ENCODE peak calls at places on chromosomes 2 and 18, in six cellular contexts. M, R, N, B, H and E are unnamed samples.

GRCh38 chr2:45275235-45275805 is 266.1 kb upstream of the SIX2 start:
- DNase-seq in M (no peak), B (peak), H (peak), R (no peak), N (no peak), E (peak)

GRCh38 chr2:15159751-15160177 is 401.4 kb downstream of the NBAS start:
- DNase-seq in M (peak), B (peak), N (no peak), R (no peak), H (peak), E (no peak)

GRCh38 chr18:46917108-46917807 is at the start of the genes KATNAL2 and PIAS2:
- DNase-seq in B (peak), M (no peak), R (peak), N (peak), H (peak), E (peak)

GRCh38 chr2:236121546-236121945 is 46.6 kb downstream of the GBX2 start:
- DNase-seq in B (no peak), N (no peak), R (no peak), H (no peak), M (no peak), E (no peak)

GRCh38 chr2:208363485-208363884 is 43.1 kb upstream of the PTH2R start:
- DNase-seq in H (peak), N (no peak), R (no peak), B (peak), M (peak), E (peak)

GRCh38 chr2:100262555-100263320 is 59.6 kb downstream of the LONRF2 start:
- DNase-seq in N (peak), B (peak), R (peak), M (no peak), H (peak), E (peak)

GRCh38 chr2:96321230-96322103 is 3.6 kb upstream of the ITPRIPL1 start:
- DNase-seq in H (peak), B (no peak), N (peak), M (no peak), R (peak), E (no peak)

GRCh38 chr2:43745457-43745856 is 28.4 kb upstream of the DYNC2LI1 start:
- DNase-seq in H (no peak), N (no peak), R (no peak), M (peak), B (peak), E (no peak)

GRCh38 chr2:194999771-195000170 is 657.3 kb upstream of the SLC39A10 start:
- DNase-seq in N (no peak), M (no peak), B (no peak), R (no peak), H (no peak), E (no peak)

GRCh38 chr18:48947583-48947982 is 3.2 kb downstream of the SMAD7 start:
- DNase-seq in H (no peak), B (no peak), N (peak), M (no peak), R (no peak), E (no peak)

GRCh38 chr2:12675352-12675795 is 41.4 kb upstream of the TRIB2 start:
- DNase-seq in N (peak), R (no peak), B (peak), M (no peak), H (no peak), E (peak)

GRCh38 chr2:285506-285905 is 2.4 kb downstream of the ALKAL2 start:
- DNase-seq in B (peak), N (no peak), M (peak), R (no peak), H (no peak), E (no peak)

GRCh38 chr2:172308253-172308935 is 119.0 kb upstream of the ITGA6 start:
- DNase-seq in B (no peak), R (no peak), H (no peak), N (peak), M (no peak), E (no peak)

GRCh38 chr2:181546086-181546485 is 88.9 kb downstream of the ITGA4 start:
- DNase-seq in R (no peak), B (peak), N (no peak), H (no peak), M (no peak), E (no peak)

GRCh38 chr2:50606860-50607259 is 425.1 kb downstream of the NRXN1 start:
- DNase-seq in M (no peak), R (no peak), N (no peak), B (no peak), H (no peak), E (no peak)

GRCh38 chr2:127957240-127957639 is 70.6 kb downstream of the SAP130 start:
- DNase-seq in M (no peak), R (no peak), H (no peak), B (no peak), N (no peak), E (no peak)

GRCh38 chr2:180679693-180680092 is 300.7 kb upstream of the UBE2E3 start:
- DNase-seq in R (no peak), M (no peak), N (no peak), B (no peak), H (no peak), E (no peak)

GRCh38 chr2:73053316-73054114 is 18.0 kb downstream of the SFXN5 start:
- DNase-seq in R (no peak), B (no peak), N (no peak), H (no peak), M (peak), E (no peak)

GRCh38 chr2:197258580-197258979 is 52.0 kb downstream of the ANKRD44 start:
- DNase-seq in H (no peak), M (no peak), B (no peak), R (no peak), N (no peak), E (no peak)

GRCh38 chr2:85524567-85524923 is 14.4 kb upstream of the MAT2A start:
- DNase-seq in H (no peak), M (no peak), B (no peak), N (peak), R (no peak), E (no peak)

GRCh38 chr18:3265564-3266033 is 3.7 kb downstream of the MYL12B start:
- DNase-seq in H (no peak), B (no peak), R (no peak), N (no peak), M (no peak), E (peak)

GRCh38 chr2:26587966-26588365 is 53.2 kb downstream of the CIB4 start:
- DNase-seq in M (no peak), R (no peak), B (no peak), N (no peak), H (no peak), E (no peak)

GRCh38 chr2:166375736-166376487 is at the start of gene SCN9A:
- DNase-seq in H (peak), M (no peak), R (no peak), N (peak), B (peak), E (peak)

GRCh38 chr2:62586981-62587380 is 81.0 kb upstream of the TMEM17 start:
- DNase-seq in N (no peak), H (no peak), B (peak), R (no peak), M (peak), E (no peak)

GRCh38 chr2:223586261-223586660 is 15.9 kb downstream of the SCG2 start:
- DNase-seq in B (peak), R (no peak), H (peak), N (no peak), M (peak), E (no peak)

GRCh38 chr2:189633392-189633811 is 27.9 kb upstream of the ASNSD1 start:
- DNase-seq in R (no peak), H (no peak), B (no peak), M (no peak), N (no peak), E (no peak)

GRCh38 chr2:113240150-113240914 is 38.4 kb downstream of the PAX8 start:
- DNase-seq in N (peak), M (peak), H (peak), B (peak), R (peak), E (peak)

GRCh38 chr2:12167525-12168317 is 421.3 kb downstream of the LPIN1 start:
- DNase-seq in M (no peak), R (no peak), N (no peak), B (no peak), H (no peak), E (no peak)

GRCh38 chr18:30999186-30999585 is 43.4 kb downstream of the DSC3 start:
- DNase-seq in R (no peak), B (no peak), M (no peak), H (no peak), N (no peak), E (no peak)

GRCh38 chr2:10378189-10378588 is 69.9 kb downstream of the ODC1 start:
- DNase-seq in R (peak), B (no peak), H (no peak), M (no peak), N (no peak), E (no peak)

GRCh38 chr2:78541451-78542267 is 483.8 kb upstream of the REG3G start:
- DNase-seq in R (no peak), N (no peak), M (no peak), B (no peak), H (peak), E (no peak)

GRCh38 chr18:11747731-11748130 is 58.7 kb downstream of the GNAL start:
- DNase-seq in H (no peak), N (no peak), R (no peak), M (no peak), B (no peak), E (no peak)

GRCh38 chr2:176646033-176646615 is 376.9 kb downstream of the MTX2 start:
- DNase-seq in R (no peak), M (no peak), N (no peak), B (no peak), H (no peak), E (no peak)

GRCh38 chr2:163417596-163418337 is 318.0 kb downstream of the FIGN start:
- DNase-seq in R (no peak), H (no peak), B (no peak), M (no peak), N (no peak), E (no peak)

GRCh38 chr2:129193961-129194360 is 785.5 kb upstream of the RAB6C start:
- DNase-seq in B (no peak), N (no peak), H (peak), R (no peak), M (no peak), E (no peak)

GRCh38 chr2:28082131-28082530 is 191.6 kb downstream of the BABAM2 start:
- DNase-seq in B (peak), R (no peak), H (no peak), M (no peak), N (no peak), E (no peak)

DNA sequence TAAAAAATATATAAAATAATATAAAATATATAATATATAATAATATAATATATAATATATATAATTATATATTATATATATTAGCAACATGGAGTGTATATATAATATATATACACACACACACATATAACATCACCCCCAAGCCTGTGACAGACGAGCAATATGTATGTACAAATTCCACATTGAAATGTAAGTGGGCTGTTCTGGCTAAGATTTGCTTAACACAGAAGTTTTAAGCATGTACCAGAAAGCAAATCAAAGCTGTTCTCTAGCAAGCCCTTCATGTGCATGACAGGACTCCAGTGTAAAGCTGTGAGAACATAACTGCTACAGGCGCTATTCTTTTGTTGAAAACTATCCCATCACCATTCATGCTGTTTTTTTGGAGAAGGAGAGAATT is 261.7 kb upstream of the TNP1 start:
- DNase-seq in N (no peak), M (no peak), H (no peak), B (no peak), R (no peak), E (no peak)
- TF ChIP-seq CTCF in N (no peak), M (no peak), H (no peak), B (no peak), R (no peak), E (no peak)

GRCh38 chr18:62914868-62915267 is 199.5 kb downstream of the PHLPP1 start:
- DNase-seq in M (no peak), N (no peak), R (no peak), B (no peak), H (no peak), E (no peak)
- H3K27ac ChIP-seq in M (no peak), N (no peak), R (no peak), B (no peak), H (no peak), E (no peak)

DNA sequence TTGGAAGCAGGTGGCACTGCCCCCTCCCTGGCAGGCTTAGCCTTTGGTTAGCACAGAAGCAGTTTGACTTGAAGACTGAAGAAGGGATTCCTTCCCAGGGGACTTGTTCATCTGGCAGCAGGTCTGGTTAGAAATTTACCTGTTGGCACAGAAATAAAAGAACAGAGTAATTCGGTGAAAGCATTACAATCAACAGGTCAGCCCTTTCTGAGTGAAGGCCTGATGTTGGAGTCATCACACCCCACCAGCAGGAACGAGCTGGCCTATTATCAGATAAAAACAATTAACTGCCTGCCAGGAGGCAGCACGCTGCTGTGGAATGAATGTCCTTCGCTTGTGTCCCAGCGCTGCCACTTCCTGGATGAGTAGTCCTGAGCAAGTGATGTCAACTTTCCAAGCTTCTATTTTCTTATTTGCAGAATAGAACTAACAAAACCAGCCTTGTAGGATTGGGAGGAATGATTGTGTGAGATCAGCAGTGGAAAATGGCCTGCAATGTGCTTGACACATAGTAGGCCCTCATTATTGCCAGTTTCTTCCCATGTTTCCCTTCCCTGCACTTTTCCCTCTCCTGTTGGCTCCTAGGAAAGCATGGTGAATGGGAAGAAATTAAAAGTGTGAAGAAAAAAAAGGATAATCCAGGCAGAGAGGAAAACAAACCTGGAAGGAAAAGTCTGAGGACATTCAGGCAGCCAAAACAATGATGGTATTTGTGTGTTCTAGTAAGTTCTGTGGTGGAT is 29.0 kb downstream of the LGALSL start:
- DNase-seq in N (peak), H (no peak), B (peak), M (no peak), R (no peak), E (no peak)
- TF ChIP-seq CTCF in N (no peak), H (no peak), B (no peak), M (no peak), R (no peak), E (no peak)

GRCh38 chr18:68104036-68104435 is 587.5 kb upstream of the DSEL start:
- DNase-seq in R (no peak), B (peak), N (no peak), M (no peak), H (no peak), E (no peak)
- H3K27ac ChIP-seq in R (no peak), B (no peak), N (no peak), M (no peak), H (no peak), E (no peak)

GRCh38 chr2:239407112-239407511 is 6.3 kb upstream of the HDAC4 start:
- DNase-seq in R (no peak), B (no peak), H (no peak), N (no peak), M (no peak), E (no peak)
- TF ChIP-seq CTCF in R (no peak), B (no peak), H (no peak), N (no peak), M (no peak), E (no peak)

GRCh38 chr2:174792309-174793025 is 28.2 kb upstream of the CHRNA1 start:
- DNase-seq in B (no peak), H (no peak), N (no peak), R (no peak), M (no peak), E (no peak)

GRCh38 chr2:174794851-174795374 is 30.6 kb upstream of the CHRNA1 start:
- DNase-seq in N (no peak), R (no peak), M (no peak), B (no peak), H (no peak), E (no peak)

GRCh38 chr2:174797792-174798276 is 33.6 kb upstream of the CHRNA1 start:
- DNase-seq in R (no peak), B (no peak), N (no peak), M (no peak), H (no peak), E (no peak)

GRCh38 chr2:174798801-174799200 is 34.5 kb upstream of the CHRNA1 start:
- DNase-seq in M (no peak), N (no peak), R (no peak), B (no peak), H (no peak), E (no peak)

DNA sequence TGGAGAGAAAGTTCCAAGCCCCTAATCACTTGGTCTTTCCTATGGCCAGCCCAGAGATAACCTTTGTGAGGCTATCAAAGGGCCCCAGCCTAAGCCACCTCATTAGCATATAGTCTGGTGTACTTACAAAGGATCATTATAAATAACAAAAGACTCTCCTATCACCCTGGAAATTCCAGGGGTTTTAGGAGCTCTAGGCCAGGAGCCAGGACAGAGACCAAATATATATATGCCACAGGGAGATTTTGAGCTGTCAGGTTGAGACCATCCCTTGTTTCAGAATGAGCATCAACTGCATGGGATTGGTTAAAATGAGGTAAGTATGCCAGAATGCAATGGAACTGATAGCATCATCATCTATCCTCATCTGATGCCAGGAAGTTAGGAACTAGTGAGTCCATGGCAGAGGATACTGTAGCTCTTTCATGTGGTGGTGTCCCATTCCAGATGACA is 32.1 kb upstream of the CHRNA1 start:
- DNase-seq in N (no peak), B (no peak), M (no peak), R (no peak), H (no peak), E (no peak)
- H3K27ac ChIP-seq in N (no peak), B (no peak), M (no peak), R (no peak), H (no peak), E (no peak)

GRCh38 chr2:67366832-67367412 is 30.2 kb upstream of the ETAA1 start:
- DNase-seq in R (no peak), H (no peak), M (no peak), N (no peak), B (no peak), E (no peak)
- TF ChIP-seq CTCF in R (no peak), H (no peak), M (no peak), N (no peak), B (no peak), E (no peak)

GRCh38 chr2:191170773-191171172 is 20.0 kb upstream of the STAT4 start:
- DNase-seq in H (no peak), R (no peak), N (no peak), M (no peak), B (no peak), E (no peak)

GRCh38 chr2:191170301-191170636 is 19.5 kb upstream of the STAT4 start:
- DNase-seq in R (no peak), M (no peak), N (no peak), B (no peak), H (peak), E (no peak)

GRCh38 chr2:191171291-191171690 is 20.5 kb upstream of the STAT4 start:
- DNase-seq in H (no peak), M (no peak), R (no peak), N (no peak), B (no peak), E (no peak)

GRCh38 chr2:191173206-191173605 is 22.4 kb upstream of the STAT4 start:
- DNase-seq in R (no peak), N (no peak), M (no peak), H (no peak), B (no peak), E (no peak)

DNA sequence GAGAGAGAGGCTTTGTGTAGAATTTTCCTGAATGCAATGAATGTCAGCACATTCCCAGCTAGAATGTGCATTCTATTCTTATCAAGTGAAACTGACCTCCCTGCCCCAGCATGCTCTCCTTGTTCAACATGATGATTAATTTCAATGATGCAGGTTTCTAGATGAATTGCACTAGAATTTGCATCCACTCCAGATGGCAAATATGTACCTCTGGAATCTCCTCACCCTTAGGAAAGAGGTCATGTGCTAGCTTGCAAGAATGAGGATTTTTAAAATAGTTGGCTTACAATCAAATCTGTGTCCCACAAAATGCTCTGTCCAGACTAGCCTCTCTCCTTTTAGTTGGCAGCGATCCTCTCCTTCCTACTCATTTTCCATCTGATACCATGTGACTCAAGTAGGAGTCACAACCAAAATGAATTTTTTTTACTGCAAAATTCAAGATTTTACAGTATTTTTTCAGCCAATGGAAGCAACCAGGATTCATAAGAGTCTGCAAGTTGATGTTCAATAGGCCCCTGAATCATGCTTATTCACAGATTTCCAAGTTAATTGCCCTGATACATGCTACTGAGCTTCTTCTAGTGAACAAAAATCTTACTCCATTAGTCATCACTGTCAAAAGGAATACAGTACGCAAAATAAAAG is 21.0 kb upstream of the STAT4 start:
- DNase-seq in H (peak), R (no peak), B (peak), M (peak), N (no peak), E (peak)
- H3K27ac ChIP-seq in H (peak), R (no peak), B (peak), M (peak), N (no peak), E (peak)